ENCODE peak calls at places on chromosomes 12 and 14, in six cellular contexts. M, Q, Z, A, N and B are unnamed samples.

GRCh38 chr14:24069411-24069735 is 2.0 kb upstream of the CPNE6 start:
- DNase-seq in Z (no peak), A (no peak), Q (no peak), M (no peak), N (no peak), B (no peak)

GRCh38 chr14:53894456-53894855 is 62.2 kb downstream of the BMP4 start:
- DNase-seq in A (no peak), M (no peak), Q (peak), N (no peak), Z (no peak), B (no peak)

GRCh38 chr12:4214912-4215861 is 58.4 kb upstream of the CCND2 start:
- DNase-seq in N (peak), Q (no peak), Z (no peak), M (no peak), A (no peak), B (peak)

GRCh38 chr14:37094502-37094901 is 77.9 kb downstream of the SLC25A21 start:
- DNase-seq in A (no peak), N (no peak), M (no peak), Q (no peak), Z (no peak), B (no peak)

GRCh38 chr14:52494444-52494843 is 57.9 kb downstream of the TXNDC16 start:
- DNase-seq in Q (no peak), Z (no peak), N (no peak), A (no peak), M (no peak), B (no peak)

GRCh38 chr12:112906712-112907414 is at the start of gene OAS1:
- DNase-seq in Z (peak), A (peak), Q (peak), N (peak), M (no peak), B (peak)

GRCh38 chr14:20278414-20278813 is 27.3 kb downstream of the TTC5 start:
- DNase-seq in Q (peak), A (peak), M (no peak), N (peak), Z (no peak), B (no peak)

GRCh38 chr14:35196571-35196970 is 74.2 kb downstream of the PRORP start:
- DNase-seq in Z (no peak), Q (peak), M (no peak), A (no peak), N (no peak), B (no peak)

GRCh38 chr12:95820096-95820703 is 29.6 kb upstream of the NTN4 start:
- DNase-seq in M (no peak), A (no peak), Z (no peak), Q (peak), N (peak), B (no peak)

GRCh38 chr12:65907465-65907864 is 83.2 kb downstream of the HMGA2 start:
- DNase-seq in N (no peak), M (no peak), Q (no peak), Z (no peak), A (no peak), B (no peak)

GRCh38 chr12:121778567-121779421 is 14.7 kb downstream of the RHOF start:
- DNase-seq in N (no peak), Q (no peak), A (no peak), Z (no peak), M (no peak), B (no peak)

GRCh38 chr12:105025890-105026289 is 39.8 kb downstream of the NOPCHAP1 start:
- DNase-seq in N (no peak), Q (peak), Z (no peak), M (no peak), A (no peak), B (no peak)

GRCh38 chr12:116040412-116040811 is 237.1 kb downstream of the MED13L start:
- DNase-seq in A (no peak), N (no peak), M (no peak), Q (peak), Z (no peak), B (no peak)

GRCh38 chr12:111406474-111407370 is 999 bp downstream of the SH2B3 start:
- DNase-seq in Z (no peak), M (peak), A (peak), N (peak), Q (no peak), B (peak)

GRCh38 chr12:49983892-49984291 is 11.1 kb downstream of the AQP6 start:
- DNase-seq in M (no peak), Q (peak), Z (no peak), A (no peak), N (peak), B (no peak)

GRCh38 chr12:104578453-104578852 is 121.7 kb downstream of the CHST11 start:
- DNase-seq in Z (no peak), Q (peak), A (no peak), M (no peak), N (no peak), B (no peak)

GRCh38 chr14:102951799-102952198 is 29.3 kb downstream of the AMN start:
- DNase-seq in N (no peak), Q (peak), M (no peak), A (no peak), Z (no peak), B (no peak)

GRCh38 chr12:32532951-32533350 is 133.6 kb downstream of the FGD4 start:
- DNase-seq in A (no peak), Z (no peak), N (no peak), M (no peak), Q (no peak), B (no peak)

GRCh38 chr12:121060149-121061001 is 21.3 kb upstream of the OASL start:
- DNase-seq in N (peak), M (peak), A (peak), Q (peak), Z (no peak), B (peak)

GRCh38 chr12:68559984-68560822 is 50.5 kb upstream of the RAP1B start:
- DNase-seq in M (no peak), N (peak), A (no peak), Z (no peak), Q (peak), B (no peak)

GRCh38 chr12:106054016-106054415 is 84.7 kb downstream of the NUAK1 start:
- DNase-seq in M (no peak), A (no peak), N (no peak), Q (no peak), Z (no peak), B (no peak)

GRCh38 chr14:89592961-89593360 is 175.9 kb upstream of the FOXN3 start:
- DNase-seq in Q (no peak), N (no peak), Z (no peak), A (no peak), M (no peak), B (no peak)

GRCh38 chr12:93824514-93825500 is 147.6 kb downstream of the CRADD start:
- DNase-seq in N (no peak), Q (peak), M (no peak), A (no peak), Z (no peak), B (no peak)

GRCh38 chr14:57692671-57693070 is 173.2 kb downstream of the SLC35F4 start:
- DNase-seq in Q (peak), Z (no peak), N (peak), M (no peak), A (no peak), B (no peak)

GRCh38 chr12:24879644-24880043 is 69.3 kb downstream of the BCAT1 start:
- DNase-seq in N (no peak), M (no peak), Q (peak), Z (no peak), A (no peak), B (no peak)

GRCh38 chr14:69719501-69719951 is 47.4 kb upstream of the SRSF5 start:
- DNase-seq in Z (no peak), N (peak), Q (peak), M (no peak), A (no peak), B (no peak)

GRCh38 chr12:113221997-113222729 is 899 bp downstream of the TPCN1 start:
- DNase-seq in Q (no peak), N (no peak), Z (peak), A (no peak), M (no peak), B (no peak)

GRCh38 chr12:109888179-109889020 is 8.1 kb upstream of the GLTP start:
- DNase-seq in M (no peak), N (peak), Z (no peak), Q (peak), A (no peak), B (no peak)

GRCh38 chr12:121581681-121582439 is 1.0 kb upstream of the KDM2B start:
- DNase-seq in N (peak), Q (peak), M (no peak), A (no peak), Z (no peak), B (no peak)

GRCh38 chr12:78645956-78646355 is 218.6 kb upstream of the SYT1 start:
- DNase-seq in A (no peak), Z (no peak), M (no peak), N (no peak), Q (peak), B (no peak)

GRCh38 chr14:94622653-94623421 is 10.6 kb downstream of the SERPINA3 start:
- DNase-seq in Q (peak), M (no peak), A (no peak), N (no peak), Z (no peak), B (no peak)

GRCh38 chr12:91316825-91317224 is 134.2 kb upstream of the DCN start:
- DNase-seq in Q (peak), A (no peak), N (no peak), M (no peak), Z (no peak), B (no peak)

GRCh38 chr14:78975734-78976133 is 805.6 kb downstream of the NRXN3 start:
- DNase-seq in A (no peak), N (no peak), Q (no peak), M (no peak), Z (no peak), B (no peak)

GRCh38 chr12:25585662-25586061 is 32.6 kb upstream of the LMNTD1 start:
- DNase-seq in Q (peak), M (no peak), N (no peak), A (no peak), Z (no peak), B (no peak)

GRCh38 chr12:14768823-14769405 is 34.4 kb downstream of the WBP11 start:
- DNase-seq in Z (peak), Q (peak), N (no peak), M (peak), A (no peak), B (peak)

GRCh38 chr14:73381379-73382013 is 76.8 kb downstream of the NUMB start:
- DNase-seq in N (peak), M (no peak), A (no peak), Q (no peak), Z (no peak), B (no peak)

GRCh38 chr12:102421801-102422583 is 58.4 kb downstream of the IGF1 start:
- DNase-seq in Z (no peak), N (no peak), A (no peak), Q (peak), M (no peak), B (no peak)

GRCh38 chr12:92248977-92249376 is 103.3 kb upstream of the BTG1 start:
- DNase-seq in N (no peak), Z (no peak), A (no peak), Q (no peak), M (no peak), B (no peak)